ENCODE peak calls at places on chromosomes 4 and X, in four cellular contexts. E is tibial nerve, J is MG63, M is GM23338. L is an unnamed sample.

GRCh38 chrX:40132751-40133150 is 35.0 kb upstream of the BCOR start:
- DNase-seq in E (peak; percentile 70), J (peak; percentile 84), M (no peak), L (no peak)

GRCh38 chr4:173486714-173487392 is 43.2 kb downstream of the HAND2 start:
- DNase-seq in E (no peak), J (no peak), M (no peak), L (no peak)

GRCh38 chr4:74822603-74823002 is 28.3 kb upstream of the BTC start:
- DNase-seq in E (no peak), J (no peak), M (no peak), L (no peak)

GRCh38 chrX:116272328-116272727 is 101.8 kb downstream of the AGTR2 start:
- DNase-seq in E (no peak), J (peak; percentile 58), M (peak; percentile 11), L (no peak)

GRCh38 chr4:13173974-13174373 is 310.2 kb downstream of the RAB28 start:
- DNase-seq in E (peak; percentile 76), J (no peak), M (no peak), L (no peak)

GRCh38 chr4:13541176-13541604 is 3.1 kb downstream of the NKX3-2 start:
- DNase-seq in E (no peak), J (no peak), M (no peak), L (peak; percentile 58)

GRCh38 chrX:258291-259040 is 22.7 kb upstream of the PLCXD1 start:
- DNase-seq in E (no peak), J (no peak), M (no peak), L (peak; percentile 55)

GRCh38 chrX:112341598-112341997 is 259.0 kb upstream of the TRPC5 start:
- DNase-seq in E (no peak), J (peak; percentile 37), M (no peak), L (no peak)

GRCh38 chr4:15253346-15253745 is 174.5 kb upstream of the C1QTNF7 start:
- DNase-seq in E (no peak), J (no peak), M (no peak), L (no peak)
- H3K4me3 ChIP-seq in E (no peak overlapping the region), J (no peak overlapping the region), M (no peak overlapping the region), L (no peak overlapping the region)

DNA sequence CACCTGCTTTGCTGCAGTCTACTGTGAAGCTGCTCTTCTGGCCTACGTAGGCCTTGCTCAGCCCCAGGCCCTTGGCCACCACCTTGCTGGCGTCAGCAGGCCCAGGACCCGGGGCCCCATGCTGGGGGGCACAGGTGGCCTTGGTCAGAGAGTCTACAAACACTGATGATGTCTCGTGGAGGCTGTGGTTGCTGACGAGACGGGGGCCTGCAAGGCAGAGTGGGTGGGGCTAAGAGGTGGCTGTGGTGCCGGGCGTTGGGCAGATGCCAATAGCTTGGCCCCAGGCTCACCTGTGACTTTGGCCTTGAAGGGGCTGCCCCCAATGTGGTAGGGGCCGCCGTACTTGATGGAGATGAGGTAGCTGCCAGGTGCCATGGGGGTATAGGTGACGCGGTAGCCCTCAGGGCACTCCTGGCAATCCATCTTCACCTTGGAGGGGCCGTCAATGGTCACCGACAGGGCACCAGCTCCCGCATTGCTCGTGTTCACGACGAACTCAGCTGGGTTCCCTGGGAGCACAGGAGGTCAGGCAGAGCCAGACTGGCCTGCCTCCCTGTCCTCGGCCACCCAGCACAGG is 25.0 kb downstream of the FLNA start:
- DNase-seq in E (no peak), J (no peak), M (no peak), L (peak; percentile 67)
- H3K36me3 ChIP-seq in E (peaks cover 5% of the 10 kb centered on the region), J (peaks cover 57% of the 10 kb centered on the region), M (peaks cover 10% of the 10 kb centered on the region), L (peaks cover 30% of the 10 kb centered on the region)

DNA sequence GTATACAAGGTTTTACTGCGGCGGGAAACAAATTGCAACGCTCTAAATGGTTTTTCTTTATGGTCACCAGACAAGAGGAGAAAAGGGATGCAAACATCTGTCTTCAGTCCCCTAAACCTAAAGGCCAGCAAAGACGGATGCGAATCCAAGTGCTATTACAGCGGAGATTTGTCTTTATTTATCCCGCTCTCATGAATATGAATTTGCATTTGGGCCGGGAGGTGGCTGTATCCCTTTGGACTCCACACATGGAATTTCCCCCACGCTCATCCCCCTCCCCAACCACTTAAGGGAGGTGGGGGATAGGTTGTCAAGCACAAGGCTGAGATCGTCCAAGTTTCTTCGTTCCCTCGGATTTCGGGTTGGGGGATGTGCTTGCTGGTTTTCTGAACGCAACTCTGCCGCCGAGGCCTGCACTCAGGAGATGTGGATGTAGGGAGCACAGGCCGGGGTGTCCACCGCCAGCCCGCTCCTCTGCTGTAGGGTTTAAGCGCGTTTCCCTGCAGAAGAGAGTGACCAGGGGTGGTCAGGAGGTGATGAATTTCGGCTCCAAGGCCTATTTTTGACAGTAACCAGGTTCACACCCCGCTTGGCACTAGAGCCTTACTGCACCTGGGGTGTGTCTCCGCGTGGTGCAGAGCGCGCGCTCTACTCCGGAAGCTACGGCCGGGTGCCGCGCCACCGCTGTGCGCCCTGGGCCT is 2.2 kb upstream of the PHOX2B start:
- DNase-seq in E (no peak), J (no peak), M (peak; percentile 70), L (peak; percentile 72)
- H3K27me3 ChIP-seq in E (peaks cover 99% of the 10 kb centered on the region), J (peaks cover 3% of the 10 kb centered on the region), M (peaks cover 100% of the 10 kb centered on the region), L (peaks cover 99% of the 10 kb centered on the region)

GRCh38 chrX:96834137-96834536 is 49.6 kb upstream of the RPA4 start:
- DNase-seq in E (no peak), J (no peak), M (no peak), L (no peak)
- H3K4me3 ChIP-seq in E (no peak overlapping the region), J (no peak overlapping the region), M (no peak overlapping the region), L (no peak overlapping the region)

DNA sequence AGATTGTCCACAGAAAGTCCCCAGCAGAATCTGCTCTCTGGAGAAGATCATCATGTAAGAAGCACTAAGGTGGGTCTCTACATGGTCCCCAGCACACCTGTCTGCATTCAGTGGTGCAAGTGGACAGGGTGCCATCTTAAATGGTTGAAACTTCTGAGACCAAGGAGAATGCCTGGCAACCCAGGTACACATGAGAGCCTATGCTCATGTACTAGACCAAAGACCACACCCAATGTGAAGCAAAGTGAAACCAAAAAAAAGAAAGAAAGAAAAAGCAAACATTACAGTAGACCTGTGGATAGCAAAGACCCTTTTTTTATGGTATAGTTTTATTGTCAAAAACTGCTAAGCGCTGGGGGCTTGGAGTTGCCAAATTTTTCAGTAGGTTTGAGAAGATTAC is 15.0 kb downstream of the CD40LG start:
- DNase-seq in E (no peak), J (no peak), M (no peak), L (no peak)
- H3K36me3 ChIP-seq in E (no peaks in the 10 kb centered on the region), J (no peaks in the 10 kb centered on the region), M (no peaks in the 10 kb centered on the region), L (no peaks in the 10 kb centered on the region)

DNA sequence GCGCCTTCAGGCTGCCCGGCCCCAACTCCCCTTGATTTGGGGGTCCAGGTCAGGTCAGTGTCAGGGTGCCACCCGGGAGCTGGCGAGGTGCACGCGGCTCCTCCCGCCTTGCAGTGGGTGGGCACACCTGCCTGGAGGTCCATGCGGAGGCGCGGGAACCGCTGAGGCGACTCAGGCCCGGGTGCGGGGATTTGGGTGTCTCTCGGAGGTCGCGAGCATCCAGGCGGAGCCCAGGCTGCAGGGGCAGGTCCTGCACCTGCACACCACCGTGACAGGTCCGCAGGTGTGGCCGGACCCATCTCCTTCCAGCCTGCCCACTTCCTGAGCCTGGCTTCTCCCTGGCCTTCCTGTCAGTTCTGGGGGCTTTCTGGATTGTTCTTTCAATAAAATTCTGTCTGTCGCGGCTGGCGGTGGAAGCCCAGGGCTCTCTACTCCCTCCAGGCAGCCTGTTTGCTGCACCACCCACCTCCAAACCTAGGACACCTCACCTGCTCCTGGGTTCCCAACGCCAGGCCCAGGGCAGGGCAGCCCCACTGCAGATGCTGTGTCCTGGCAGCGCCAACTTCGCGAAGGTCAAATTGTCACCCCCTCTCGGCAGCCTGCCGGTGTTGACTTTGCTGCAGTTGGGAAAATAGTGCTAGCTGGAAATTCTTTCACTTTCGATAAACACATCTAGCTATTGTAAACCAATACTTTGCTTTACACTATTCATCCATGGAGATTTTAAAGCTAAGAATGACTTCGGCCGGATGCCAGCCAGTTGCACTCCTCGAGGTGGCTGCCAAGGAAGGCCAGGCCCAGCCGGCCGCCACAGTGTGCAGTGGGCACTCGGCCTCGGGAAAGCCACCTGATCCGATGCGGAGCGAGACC is 35.9 kb downstream of the FGFRL1 start:
- DNase-seq in E (no peak), J (no peak), M (peak; percentile 23), L (peak; percentile 79)
- H3K27me3 ChIP-seq in E (peaks cover 6% of the 10 kb centered on the region), J (no peaks in the 10 kb centered on the region), M (no peaks in the 10 kb centered on the region), L (peaks cover 2% of the 10 kb centered on the region)

GRCh38 chr4:3877236-3877635 is 111.1 kb downstream of the ADRA2C start:
- DNase-seq in E (no peak), J (no peak), M (no peak), L (no peak)

GRCh38 chr4:3878678-3879077 is 112.5 kb downstream of the ADRA2C start:
- DNase-seq in E (no peak), J (no peak), M (no peak), L (peak; percentile 13)

GRCh38 chr4:3880595-3881120 is 114.5 kb downstream of the ADRA2C start:
- DNase-seq in E (peak; percentile 24), J (peak; percentile 17), M (peak; percentile 94), L (peak; percentile 93)

GRCh38 chr4:3877868-3878267 is 111.7 kb downstream of the ADRA2C start:
- DNase-seq in E (no peak), J (no peak), M (no peak), L (no peak)

GRCh38 chr4:3879681-3880594 is 113.8 kb downstream of the ADRA2C start:
- DNase-seq in E (no peak), J (no peak), M (peak; percentile 57), L (peak; percentile 72)
- H3K4me3 ChIP-seq in E (no peak overlapping the region), J (no peak overlapping the region), M (peak overlapping the region; percentile 63), L (peak overlapping the region; percentile 16)

DNA sequence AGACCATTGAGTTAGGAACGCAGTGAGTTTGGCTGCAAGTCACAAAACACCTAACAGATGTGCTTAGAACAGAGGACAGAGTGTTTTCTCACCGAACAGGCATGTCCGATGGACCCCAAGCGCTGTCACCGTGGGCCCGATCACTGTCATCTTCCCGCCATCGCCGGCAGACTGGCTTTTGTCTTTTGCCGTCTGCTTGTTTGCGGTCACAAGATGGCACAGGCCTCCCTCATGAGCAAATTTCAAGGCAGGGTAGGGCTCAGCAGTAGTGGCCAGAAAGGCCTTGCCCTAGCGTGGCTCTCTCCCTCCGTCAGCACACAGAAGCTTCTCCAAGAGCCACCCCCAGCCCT is 21.4 kb upstream of the MRFAP1 start:
- DNase-seq in E (no peak), J (no peak), M (no peak), L (no peak)
- H3K36me3 ChIP-seq in E (peaks cover 36% of the 10 kb centered on the region), J (no peaks in the 10 kb centered on the region), M (no peaks in the 10 kb centered on the region), L (peaks cover 1% of the 10 kb centered on the region)

GRCh38 chrX:123322531-123322930 is 138.5 kb downstream of the GRIA3 start:
- DNase-seq in E (no peak), J (no peak), M (no peak), L (no peak)
- H3K27me3 ChIP-seq in E (peaks cover 9% of the 10 kb centered on the region), J (no peaks in the 10 kb centered on the region), M (no peaks in the 10 kb centered on the region), L (no peaks in the 10 kb centered on the region)

L was measured in H7.